ENCODE peak calls at places on chromosomes 3 and 15, in four cellular contexts. P is PC-3, H is endothelial cell of umbilical vein, Z is HepG2. R is an unnamed sample.

GRCh38 chr3:172808969-172809546 is 58.5 kb downstream of the ECT2 start:
- DNase-seq in H (peak), P (peak), Z (peak), R (peak)

GRCh38 chr3:115194461-115194860 is 47.4 kb upstream of the ZBTB20 start:
- DNase-seq in H (no peak), Z (no peak), P (no peak), R (no peak)

GRCh38 chr3:24522155-24522579 is 27.5 kb upstream of the THRB start:
- DNase-seq in H (no peak), Z (peak), P (no peak), R (peak)

GRCh38 chr3:65112751-65113300 is 425.0 kb upstream of the ADAMTS9 start:
- DNase-seq in H (no peak), P (no peak), Z (no peak), R (no peak)

GRCh38 chr15:93424131-93424530 is 335.1 kb upstream of the RGMA start:
- DNase-seq in Z (no peak), P (no peak), H (no peak), R (no peak)

GRCh38 chr3:139937674-139938279 is 2.8 kb downstream of the CLSTN2 start:
- DNase-seq in Z (no peak), H (peak), P (peak), R (peak)

GRCh38 chr3:148737104-148737525 is 39.4 kb downstream of the AGTR1 start:
- DNase-seq in P (no peak), H (no peak), Z (peak), R (no peak)

GRCh38 chr3:164094546-164094945 is 983.8 kb downstream of the SI start:
- DNase-seq in H (no peak), P (peak), Z (no peak), R (no peak)

GRCh38 chr15:52112203-52112750 is 298 bp downstream of the BCL2L10 start:
- DNase-seq in H (peak), Z (no peak), P (no peak), R (no peak)

GRCh38 chr3:56801151-56801596 is 575 bp downstream of the ARHGEF3 start:
- DNase-seq in H (peak), P (peak), Z (no peak), R (no peak)

GRCh38 chr3:134650431-134651346 is at the start of gene KY:
- DNase-seq in H (no peak), P (no peak), Z (no peak), R (peak)

GRCh38 chr3:60742606-60743145 is 508.6 kb downstream of the FHIT start:
- DNase-seq in Z (peak), H (no peak), P (peak), R (peak)

GRCh38 chr3:127953636-127954035 is 38.6 kb downstream of the KBTBD12 start:
- DNase-seq in H (no peak), Z (no peak), P (peak), R (no peak)

GRCh38 chr3:184480831-184481230 is 80.8 kb upstream of the EPHB3 start:
- DNase-seq in H (no peak), Z (no peak), P (no peak), R (no peak)

GRCh38 chr3:51538115-51538458 is 432 bp upstream of the RAD54L2 start:
- DNase-seq in P (peak), Z (no peak), H (no peak), R (peak)

GRCh38 chr15:67072442-67072841 is 7.0 kb downstream of the SMAD3 start:
- DNase-seq in Z (no peak), H (no peak), P (no peak), R (no peak)

GRCh38 chr3:101303089-101303731 is 17.2 kb downstream of the IMPG2 start:
- DNase-seq in H (peak), P (peak), Z (no peak), R (no peak)

GRCh38 chr3:10417849-10418248 is 87.5 kb downstream of the ATP2B2 start:
- DNase-seq in P (peak), H (peak), Z (peak), R (peak)

GRCh38 chr3:193897288-193897687 is 238.7 kb upstream of the HES1 start:
- DNase-seq in P (no peak), Z (no peak), H (no peak), R (no peak)

GRCh38 chr3:43286886-43287301 is 554 bp downstream of the SNRK start:
- DNase-seq in P (peak), Z (no peak), H (no peak), R (peak)

GRCh38 chr15:41946970-41947369 is 25.4 kb downstream of the EHD4 start:
- DNase-seq in Z (no peak), H (no peak), P (no peak), R (no peak)

GRCh38 chr3:47323431-47324277 is 40.9 kb downstream of the KLHL18 start:
- DNase-seq in H (no peak), Z (no peak), P (peak), R (peak)

GRCh38 chr15:39692464-39693327 is 89.9 kb downstream of the FSIP1 start:
- DNase-seq in H (no peak), Z (no peak), P (no peak), R (no peak)

GRCh38 chr3:51378726-51379125 is 6.4 kb upstream of the MANF start:
- DNase-seq in H (no peak), P (no peak), Z (no peak), R (no peak)

GRCh38 chr3:129007792-129008191 is 6.7 kb downstream of the EFCC1 start:
- DNase-seq in P (no peak), H (no peak), Z (no peak), R (no peak)

DNA sequence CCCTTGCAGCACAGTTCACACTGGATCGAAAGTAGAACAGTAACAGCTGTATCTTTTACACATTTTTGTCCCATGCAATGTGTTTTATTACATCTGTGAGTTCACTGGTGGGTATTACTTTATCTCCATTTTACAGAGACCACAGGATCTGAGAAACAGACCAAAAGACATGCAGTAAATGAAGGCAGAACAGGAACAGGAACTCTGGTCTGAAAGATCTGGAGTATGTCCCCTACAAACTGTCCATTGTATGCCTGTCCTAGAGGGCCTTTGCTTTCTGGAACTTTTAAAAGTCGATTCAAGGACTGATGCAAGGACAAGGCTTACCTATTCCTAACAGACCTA is 5.5 kb downstream of the CHCHD4 start:
- DNase-seq in P (no peak), H (no peak), Z (no peak), R (no peak)
- H3K4me2 ChIP-seq in P (no peak), H (no peak), Z (peak), R (no peak)

GRCh38 chr3:33153782-33154181 is 40.0 kb downstream of the CRTAP start:
- DNase-seq in Z (no peak), P (no peak), H (no peak), R (no peak)
- H3K4me2 ChIP-seq in Z (no peak), P (no peak), H (no peak), R (no peak)

DNA sequence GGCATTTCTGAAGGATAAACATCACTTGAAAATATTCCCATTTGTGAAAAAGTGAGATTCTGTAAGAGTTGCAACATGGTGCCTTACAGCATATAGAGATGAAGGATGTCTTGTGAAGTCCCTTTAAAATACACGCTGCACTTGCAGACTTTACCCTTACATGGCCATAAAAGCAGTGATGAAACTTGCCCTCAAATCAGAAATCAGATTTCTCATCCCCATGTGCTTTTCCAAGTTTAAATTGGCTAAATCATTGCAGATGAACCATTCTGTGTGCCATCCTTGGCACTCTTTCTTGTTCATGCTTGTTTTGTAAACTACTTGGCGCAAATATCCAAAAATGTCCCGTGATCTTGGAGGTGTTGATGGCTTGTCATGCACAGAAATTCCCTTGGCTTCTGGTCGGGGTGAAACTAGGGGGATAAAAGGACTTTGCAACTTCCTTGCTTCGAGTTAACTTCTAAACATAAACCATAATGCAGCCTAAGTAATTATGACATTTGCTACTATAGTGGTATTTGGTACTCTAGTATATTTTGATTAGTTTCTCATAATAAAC is 135.7 kb downstream of the LRIG1 start:
- DNase-seq in P (no peak), Z (no peak), H (no peak), R (no peak)
- H3K4me2 ChIP-seq in P (no peak), Z (no peak), H (no peak), R (no peak)

DNA sequence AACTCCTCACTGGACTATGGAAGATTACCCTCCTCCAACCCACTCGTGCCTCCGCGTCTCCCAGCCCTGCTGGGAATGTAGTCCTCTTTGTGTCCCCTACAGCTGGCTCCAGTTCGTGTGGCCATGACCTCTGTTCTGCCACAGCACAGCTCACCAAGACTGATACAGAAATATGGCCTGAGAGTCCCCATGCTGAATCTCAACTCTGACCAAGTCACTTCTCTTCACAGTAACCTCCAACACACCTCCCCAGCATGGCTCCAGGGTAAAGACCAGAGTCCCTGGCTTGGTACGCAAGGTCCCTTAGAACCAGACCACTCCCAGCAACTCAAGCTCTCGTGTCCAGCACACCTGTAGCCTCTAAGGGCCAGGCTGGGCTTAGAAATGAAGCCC is 2.3 kb upstream of the COL7A1 start:
- DNase-seq in Z (no peak), P (no peak), H (no peak), R (no peak)
- H3K4me2 ChIP-seq in Z (no peak), P (no peak), H (no peak), R (no peak)

GRCh38 chr3:126540342-126540849 is 16.4 kb downstream of the CHST13 start:
- DNase-seq in P (peak), H (peak), Z (no peak), R (no peak)
- H3K4me2 ChIP-seq in P (peak), H (no peak), Z (no peak), R (no peak)

GRCh38 chr3:151911462-151911861 is 38.0 kb downstream of the SUCNR1 start:
- DNase-seq in P (no peak), Z (no peak), H (no peak), R (no peak)

GRCh38 chr3:151909720-151910405 is 36.4 kb downstream of the SUCNR1 start:
- DNase-seq in H (peak), Z (no peak), P (peak), R (no peak)

GRCh38 chr3:151916781-151917180 is 43.3 kb downstream of the SUCNR1 start:
- DNase-seq in Z (no peak), H (no peak), P (no peak), R (peak)

GRCh38 chr3:151908399-151908798 is 35.0 kb downstream of the SUCNR1 start:
- DNase-seq in P (no peak), H (no peak), Z (no peak), R (no peak)

DNA sequence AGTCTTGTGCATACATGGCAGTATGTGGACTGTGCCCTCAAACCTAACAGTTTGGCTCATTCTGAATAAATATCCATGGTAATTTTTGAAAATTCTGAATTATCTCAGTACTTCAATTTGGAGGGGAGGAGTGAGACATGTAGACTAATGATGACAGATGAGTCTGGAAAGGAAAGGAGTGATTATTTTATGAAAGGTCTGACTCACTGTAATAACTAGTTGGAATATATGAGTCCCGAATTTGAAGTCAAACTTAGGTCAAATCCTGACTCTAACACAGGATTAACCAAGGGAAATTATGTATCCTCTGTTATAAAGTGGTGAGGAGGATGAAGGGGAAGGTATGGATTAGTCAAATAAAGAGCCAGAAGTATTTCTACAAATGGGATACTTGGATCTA is 38.6 kb downstream of the SUCNR1 start:
- DNase-seq in P (peak), Z (no peak), H (peak), R (no peak)
- H3K4me2 ChIP-seq in P (peak), Z (no peak), H (no peak), R (no peak)

DNA sequence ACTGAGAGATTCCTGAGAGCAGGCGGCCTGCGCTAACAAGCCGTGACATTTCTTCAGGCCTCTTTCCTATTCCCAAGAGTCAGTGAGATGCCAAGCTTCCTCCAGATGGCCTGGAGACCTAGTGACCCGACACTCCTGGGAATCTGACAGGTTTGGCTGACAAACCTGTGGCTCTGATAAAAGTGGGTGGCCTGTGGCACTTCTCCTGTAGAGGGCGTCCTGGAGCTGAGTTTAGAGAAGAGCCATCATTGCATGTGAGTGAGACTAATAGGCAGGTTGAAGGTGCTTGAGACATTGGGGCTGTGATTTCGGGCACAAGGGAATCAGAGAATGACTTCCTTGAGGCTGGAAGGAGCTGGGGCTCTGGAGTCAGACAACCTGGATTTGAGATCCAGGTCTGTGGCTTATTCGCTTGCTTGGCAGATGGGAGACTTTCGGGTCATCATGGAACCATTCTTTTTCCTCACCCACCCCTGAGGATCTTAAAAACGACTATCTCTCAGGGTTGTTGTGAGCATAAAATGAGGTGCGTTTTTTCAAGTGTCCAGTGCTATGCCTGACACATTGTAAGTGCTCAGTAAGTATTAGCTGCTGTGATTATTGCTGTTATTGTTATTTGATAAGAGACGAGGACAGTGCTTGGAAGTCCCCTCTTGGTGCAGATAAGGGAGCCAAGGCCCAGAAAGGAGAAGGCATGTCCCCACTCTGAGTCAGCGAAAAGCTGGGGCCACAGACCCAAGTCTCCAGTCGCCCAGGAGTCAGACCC is 77.2 kb downstream of the SCN10A start:
- DNase-seq in P (peak), H (peak), Z (peak), R (peak)
- H3K4me2 ChIP-seq in P (no peak), H (no peak), Z (no peak), R (no peak)

DNA sequence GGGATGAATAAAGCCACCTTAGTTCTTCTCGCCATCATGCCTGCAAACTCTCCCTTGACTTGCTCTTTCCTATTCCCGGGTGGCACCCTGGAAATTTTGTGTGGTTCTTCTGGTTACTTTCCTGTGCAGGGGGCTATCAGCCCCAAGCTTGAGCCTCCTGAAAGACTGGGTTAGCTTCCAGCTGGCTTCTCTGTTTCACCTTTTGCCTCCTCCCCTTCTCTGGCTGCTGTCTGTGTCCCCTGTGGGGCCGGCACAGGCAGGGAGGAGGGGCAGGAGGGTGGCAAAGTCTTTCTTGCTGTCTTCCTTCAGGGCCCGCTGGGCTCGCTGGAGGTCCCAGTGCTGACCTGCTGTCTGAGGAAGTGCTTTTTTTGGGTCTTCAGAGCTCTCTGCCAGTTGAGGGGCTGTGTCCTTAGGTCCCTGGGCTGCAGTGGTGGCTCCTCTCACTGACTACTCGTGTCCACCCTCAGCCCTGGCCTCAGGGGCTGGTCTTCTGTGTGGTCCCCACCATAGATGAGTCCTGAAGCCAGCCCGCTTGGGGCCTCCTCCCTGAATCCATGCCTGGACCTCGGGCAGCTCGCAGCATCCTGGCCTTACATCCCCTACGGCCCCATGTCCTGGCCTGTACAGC is 196.5 kb downstream of the KLF13 start:
- DNase-seq in H (no peak), P (no peak), Z (no peak), R (no peak)
- H3K4me2 ChIP-seq in H (no peak), P (no peak), Z (no peak), R (no peak)

DNA sequence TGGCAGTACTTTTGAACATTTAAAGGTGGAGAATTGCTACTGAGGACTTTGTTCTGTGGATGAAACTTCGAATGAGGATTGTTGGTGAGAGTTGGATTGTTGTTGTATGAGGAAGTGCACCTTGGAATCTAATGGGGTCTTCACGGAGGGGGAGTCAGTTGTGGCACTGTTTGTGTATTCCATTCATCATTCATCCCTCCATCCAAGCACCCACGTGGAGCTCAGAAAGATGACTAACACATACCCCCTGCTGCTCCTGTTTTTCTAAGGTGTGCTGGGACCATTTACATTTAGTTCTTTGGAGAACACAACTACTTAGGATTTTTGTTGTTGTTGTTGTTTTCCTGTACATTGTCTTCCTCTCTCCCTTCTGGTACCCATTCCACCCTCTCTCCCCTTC is 122.6 kb downstream of the IGF1R start:
- DNase-seq in P (no peak), Z (no peak), H (no peak), R (no peak)
- H3K4me2 ChIP-seq in P (no peak), Z (no peak), H (no peak), R (no peak)

R was measured in mesendoderm.